ENCODE peak calls at places on chromosomes 12 and 14, in eight cellular contexts. J is stimulated activated CD8-positive, alpha-beta memory T cell treated with anti-CD3 and anti-CD28 coated beads, Interleukin-12 subunit alpha, Interleukin-12 subunit beta, amount 100 ng/mL, for 1 hour; E is NCI-H1092 treated with DMSO at 0.1 percent for 48 hours; S is ACHN; G is activated CD8-positive, alpha-beta T cell treated with anti-CD3 and anti-CD28 coated beads, Interleukin-2, amount 10 ng/mL, durations not matched to agents 7 days and 5 days; U is HepG2; W is lower lobe of right lung; D is posterior vena cava. L is an unnamed sample.

GRCh38 chr12:69071091-69071370 is 138.1 kb upstream of the CPM start:
- DNase-seq in G (no peak), W (no peak), U (no peak), S (no peak), J (no peak), D (no peak), E (no peak), L (no peak)

GRCh38 chr14:90758028-90758889 is 58.0 kb downstream of the TTC7B start:
- DNase-seq in W (peak), U (peak), S (peak), G (peak), D (peak), J (peak), E (peak), L (peak)

GRCh38 chr12:72273851-72274284 is 1.7 kb downstream of the TRHDE start:
- DNase-seq in D (no peak), W (no peak), E (no peak), G (no peak), J (no peak), U (no peak), S (no peak), L (no peak)

GRCh38 chr12:113519464-113520191 is 48.0 kb upstream of the LHX5 start:
- DNase-seq in E (no peak), U (no peak), G (no peak), S (no peak), W (no peak), D (no peak), J (no peak), L (no peak)

GRCh38 chr14:49966971-49967630 is 74.2 kb downstream of the ARF6 start:
- DNase-seq in G (no peak), U (no peak), E (no peak), J (no peak), W (no peak), D (no peak), S (no peak), L (no peak)

GRCh38 chr12:123242083-123242904 is 9.1 kb downstream of the MTRFR start:
- DNase-seq in G (no peak), W (no peak), D (peak), E (peak), S (no peak), U (no peak), J (no peak), L (no peak)

GRCh38 chr12:31874961-31875608 is 84.1 kb upstream of the RESF1 start:
- DNase-seq in W (peak), G (peak), E (no peak), U (no peak), D (peak), S (no peak), J (peak), L (peak)

GRCh38 chr14:61553730-61554641 is 141.3 kb upstream of the HIF1A start:
- DNase-seq in E (no peak), U (peak), J (no peak), G (no peak), W (no peak), D (no peak), S (no peak), L (peak)

GRCh38 chr14:36773136-36773540 is 111.5 kb downstream of the PAX9 start:
- DNase-seq in E (peak), D (no peak), U (peak), G (no peak), J (no peak), S (peak), W (no peak), L (no peak)

GRCh38 chr14:94360945-94361565 is 27.3 kb downstream of the SERPINA1 start:
- DNase-seq in E (no peak), J (no peak), G (no peak), U (peak), S (no peak), D (no peak), W (no peak), L (no peak)

GRCh38 chr14:28707814-28708213 is 58.8 kb upstream of the FOXG1 start:
- DNase-seq in E (no peak), S (no peak), D (no peak), G (no peak), J (no peak), W (no peak), U (no peak), L (no peak)

L was measured in CD14-positive monocyte.